ENCODE peak calls at places on chromosomes 7 and 10, in nine cellular contexts. L, C, Z, Q, T, I, E, N and K are unnamed samples. For H3K9me3, the result is how much of the 10 kb centered on the place peaks cover.

GRCh38 chr7:21767300-21767900 is 178.3 kb downstream of the CDCA7L start:
- DNase-seq in I (no peak), E (peak), N (peak), Z (no peak), L (no peak), C (peak), Q (no peak), T (no peak), K (no peak)

GRCh38 chr7:30117886-30118285 is 16.9 kb upstream of the MTURN start:
- DNase-seq in Q (no peak), N (no peak), L (no peak), C (no peak), Z (no peak), T (no peak), E (no peak), I (no peak), K (no peak)

GRCh38 chr10:34172936-34173533 is 642.1 kb downstream of the PARD3 start:
- DNase-seq in L (no peak), C (no peak), Z (no peak), I (no peak), N (no peak), E (no peak), Q (no peak), T (no peak), K (no peak)

GRCh38 chr10:31457858-31458257 is 138.8 kb downstream of the ZEB1 start:
- DNase-seq in T (no peak), I (no peak), N (no peak), E (no peak), C (no peak), Q (no peak), L (no peak), Z (no peak), K (no peak)

GRCh38 chr7:74480861-74481417 is 27.2 kb downstream of the GTF2IRD1 start:
- DNase-seq in T (peak), L (peak), N (peak), Z (peak), C (peak), Q (no peak), I (no peak), E (peak), K (peak)

GRCh38 chr10:52314822-52315552 is 906 bp downstream of the DKK1 start:
- DNase-seq in E (no peak), Z (no peak), C (peak), T (no peak), Q (no peak), I (no peak), L (no peak), N (no peak), K (peak)

GRCh38 chr10:79269969-79270368 is 77.3 kb upstream of the PPIF start:
- DNase-seq in I (no peak), L (no peak), Z (no peak), N (no peak), T (no peak), Q (no peak), C (no peak), E (no peak), K (no peak)

GRCh38 chr10:26637521-26638275 is 59.8 kb upstream of the PDSS1 start:
- DNase-seq in Z (no peak), L (no peak), T (no peak), I (no peak), C (no peak), N (no peak), E (no peak), Q (no peak), K (no peak)

GRCh38 chr10:36591436-36591835 is 534.0 kb upstream of the ANKRD30A start:
- DNase-seq in N (no peak), Z (no peak), E (no peak), I (no peak), Q (no peak), C (no peak), L (no peak), T (no peak), K (no peak)

GRCh38 chr7:19146699-19147098 is 1.5 kb upstream of the FERD3L start:
- DNase-seq in I (no peak), Q (no peak), L (no peak), T (no peak), N (no peak), Z (no peak), C (peak), E (no peak), K (no peak)

GRCh38 chr7:29370531-29371314 is 176.1 kb downstream of the CHN2 start:
- DNase-seq in T (no peak), L (peak), E (no peak), Z (no peak), Q (no peak), I (no peak), C (peak), N (peak), K (no peak)

GRCh38 chr7:150379590-150380379 is 655 bp downstream of the ZNF775 start:
- DNase-seq in Z (no peak), I (no peak), C (no peak), L (no peak), Q (no peak), T (peak), N (no peak), E (no peak), K (peak)

GRCh38 chr10:94397549-94398370 is 4.6 kb upstream of the TBC1D12 start:
- DNase-seq in E (no peak), C (no peak), N (no peak), Z (no peak), L (no peak), T (no peak), I (no peak), Q (no peak), K (no peak)

GRCh38 chr7:121006731-121007315 is 18.3 kb downstream of the CPED1 start:
- DNase-seq in Q (no peak), N (no peak), E (no peak), L (no peak), I (no peak), Z (no peak), T (no peak), C (no peak), K (no peak)

GRCh38 chr10:10986606-10987005 is 31.1 kb upstream of the CELF2 start:
- DNase-seq in C (no peak), L (no peak), N (no peak), Q (no peak), T (no peak), E (no peak), Z (no peak), I (no peak), K (no peak)

GRCh38 chr10:60224129-60224705 is 165.5 kb downstream of the ANK3 start:
- DNase-seq in E (no peak), Q (no peak), C (no peak), I (no peak), T (no peak), N (no peak), Z (no peak), L (no peak), K (no peak)

GRCh38 chr7:103712991-103713778 is 267.2 kb upstream of the SLC26A5 start:
- DNase-seq in N (no peak), E (no peak), T (no peak), C (no peak), I (no peak), Q (no peak), Z (no peak), L (no peak), K (no peak)

GRCh38 chr10:131874991-131875451 is 25.8 kb upstream of the PPP2R2D start:
- DNase-seq in Z (peak), N (peak), L (peak), T (peak), I (peak), Q (no peak), C (peak), E (peak), K (peak)

GRCh38 chr7:155466142-155466813 is 8.3 kb downstream of the EN2 start:
- DNase-seq in L (no peak), Q (no peak), I (no peak), C (no peak), Z (no peak), T (no peak), E (no peak), N (no peak), K (no peak)

GRCh38 chr7:47402941-47403340 is 179.0 kb downstream of the TNS3 start:
- DNase-seq in C (no peak), Q (no peak), T (peak), N (no peak), Z (no peak), L (no peak), E (no peak), I (no peak), K (no peak)

GRCh38 chr7:143379607-143380263 is 1.4 kb upstream of the ZYX start:
- DNase-seq in C (no peak), T (no peak), E (no peak), Z (no peak), I (no peak), L (no peak), Q (no peak), N (no peak), K (no peak)

GRCh38 chr7:84422790-84423189 is 228.2 kb upstream of the SEMA3A start:
- DNase-seq in L (no peak), Q (no peak), Z (no peak), I (no peak), T (no peak), C (no peak), E (no peak), N (no peak), K (no peak)

GRCh38 chr10:70557876-70558275 is 44.7 kb downstream of the PRF1 start:
- DNase-seq in N (no peak), E (no peak), C (no peak), Q (no peak), L (no peak), Z (peak), T (peak), I (no peak), K (peak)

GRCh38 chr7:127114739-127115265 is 137.9 kb downstream of the GRM8 start:
- DNase-seq in T (no peak), E (no peak), L (no peak), N (no peak), I (no peak), Q (no peak), C (no peak), Z (no peak), K (no peak)

DNA sequence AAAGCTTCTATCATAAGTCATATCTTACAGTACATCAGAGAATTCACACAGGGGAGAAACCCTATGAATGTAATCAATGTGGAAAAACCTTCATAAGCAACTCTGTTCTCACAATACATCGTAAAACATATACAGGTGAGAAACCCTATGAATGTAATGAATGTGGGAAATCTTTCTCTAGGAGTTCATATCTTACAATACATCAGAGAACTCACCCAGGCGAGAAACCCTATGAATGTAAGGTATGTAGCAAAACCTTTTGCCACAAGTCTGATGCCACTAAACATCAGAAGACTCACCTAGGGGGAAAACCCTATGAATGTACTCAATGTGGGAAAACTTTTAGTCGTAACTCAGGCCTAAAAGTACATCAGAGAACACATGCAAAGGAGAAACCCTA is 38.3 kb upstream of the ZNF248 start:
- DNase-seq in C (no peak), Q (no peak), Z (no peak), E (no peak), L (no peak), N (no peak), I (no peak), T (no peak), K (no peak)
- H3K9me3 ChIP-seq in C (under half), Q (under half), Z (half or more), E (half or more), L (under half), N (under half), I (under half), T (under half), K (under half)

GRCh38 chr7:2701832-2702593 is 14.0 kb downstream of the AMZ1 start:
- DNase-seq in T (no peak), L (peak), Z (peak), N (peak), I (no peak), C (no peak), Q (no peak), E (peak), K (peak)
- H3K27ac ChIP-seq in T (no peak), L (no peak), Z (no peak), N (no peak), I (no peak), C (no peak), Q (no peak), E (no peak), K (no peak)

DNA sequence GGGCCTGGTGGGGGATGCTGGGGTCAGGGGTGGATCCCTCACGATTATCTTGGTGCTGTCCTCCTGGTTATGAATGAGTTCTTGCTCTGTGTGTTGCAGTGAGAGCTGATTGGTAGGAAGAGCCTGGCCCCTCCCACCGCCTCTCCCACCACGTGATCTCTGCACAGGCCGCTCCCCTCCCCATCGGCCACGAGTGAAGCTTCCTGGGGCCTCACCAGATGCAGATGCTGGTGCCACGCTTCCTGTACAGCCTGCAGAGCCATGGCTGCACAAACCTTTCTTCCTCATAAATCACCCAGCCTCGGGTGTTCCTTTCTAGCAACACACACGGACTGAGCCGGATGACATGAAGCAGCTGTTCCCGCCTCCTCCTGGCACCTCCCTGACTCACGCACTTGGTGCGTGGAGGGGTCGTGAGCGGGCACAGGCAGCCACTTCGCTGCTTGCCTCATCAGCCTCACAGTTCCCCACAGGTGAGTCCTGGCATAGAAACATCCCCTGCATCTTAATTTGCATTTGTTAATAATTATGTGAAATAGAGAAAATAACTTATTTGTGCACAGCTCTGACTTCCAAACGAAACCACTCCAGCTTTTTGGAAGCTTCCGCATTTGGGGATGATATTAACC is 210.8 kb downstream of the ADARB2 start:
- DNase-seq in L (no peak), Q (no peak), N (no peak), I (no peak), E (no peak), Z (no peak), C (no peak), T (no peak), K (no peak)
- H3K9me3 ChIP-seq in L (under half), Q (under half), N (under half), I (under half), E (under half), Z (under half), C (under half), T (under half), K (under half)

GRCh38 chr10:63413429-63413828 is 52.3 kb downstream of the JMJD1C start:
- DNase-seq in I (no peak), L (no peak), Q (no peak), C (no peak), E (no peak), T (no peak), Z (no peak), N (no peak), K (no peak)

GRCh38 chr10:63414481-63415260 is 51.1 kb downstream of the JMJD1C start:
- DNase-seq in Q (no peak), E (no peak), N (no peak), Z (no peak), C (peak), T (no peak), I (no peak), L (no peak), K (no peak)

GRCh38 chr10:63416376-63416775 is 49.4 kb downstream of the JMJD1C start:
- DNase-seq in E (no peak), T (no peak), Z (no peak), Q (no peak), C (no peak), N (no peak), I (no peak), L (no peak), K (no peak)

GRCh38 chr10:63412304-63412703 is 53.5 kb downstream of the JMJD1C start:
- DNase-seq in N (no peak), T (no peak), C (no peak), E (no peak), Q (no peak), L (no peak), I (no peak), Z (no peak), K (no peak)

GRCh38 chr10:63415635-63416244 is 50.0 kb downstream of the JMJD1C start:
- DNase-seq in Z (no peak), Q (no peak), E (no peak), N (no peak), C (no peak), T (no peak), L (no peak), I (no peak), K (no peak)
- H3K27ac ChIP-seq in Z (peak), Q (no peak), E (no peak), N (no peak), C (peak), T (no peak), L (no peak), I (no peak), K (no peak)

GRCh38 chr10:82234173-82234572 is 359.2 kb downstream of the NRG3 start:
- DNase-seq in Q (no peak), C (no peak), E (no peak), Z (no peak), I (no peak), L (no peak), T (no peak), N (no peak), K (no peak)
- H3K9me3 ChIP-seq in Q (under half), C (under half), E (under half), Z (under half), I (under half), L (under half), T (under half), N (under half), K (under half)

GRCh38 chr10:46092523-46093195 is 46.6 kb upstream of the MSMB start:
- DNase-seq in Z (no peak), T (no peak), L (no peak), N (no peak), Q (no peak), E (no peak), I (no peak), C (no peak), K (no peak)

GRCh38 chr10:46094931-46095755 is 49.1 kb upstream of the MSMB start:
- DNase-seq in Z (no peak), L (no peak), C (no peak), I (peak), N (no peak), Q (no peak), T (no peak), E (no peak), K (no peak)

GRCh38 chr10:46096426-46096825 is 50.4 kb upstream of the MSMB start:
- DNase-seq in L (no peak), C (no peak), E (no peak), T (no peak), Q (no peak), I (no peak), N (no peak), Z (no peak), K (no peak)

GRCh38 chr10:46091834-46092522 is 45.9 kb upstream of the MSMB start:
- DNase-seq in T (no peak), I (peak), C (no peak), L (no peak), N (no peak), Z (no peak), Q (no peak), E (no peak), K (no peak)

GRCh38 chr10:46094197-46094500 is 48.1 kb upstream of the MSMB start:
- DNase-seq in I (no peak), L (no peak), C (no peak), Z (no peak), Q (no peak), T (no peak), E (no peak), N (no peak), K (no peak)
- H3K27ac ChIP-seq in I (peak), L (no peak), C (no peak), Z (no peak), Q (no peak), T (no peak), E (no peak), N (no peak), K (no peak)

DNA sequence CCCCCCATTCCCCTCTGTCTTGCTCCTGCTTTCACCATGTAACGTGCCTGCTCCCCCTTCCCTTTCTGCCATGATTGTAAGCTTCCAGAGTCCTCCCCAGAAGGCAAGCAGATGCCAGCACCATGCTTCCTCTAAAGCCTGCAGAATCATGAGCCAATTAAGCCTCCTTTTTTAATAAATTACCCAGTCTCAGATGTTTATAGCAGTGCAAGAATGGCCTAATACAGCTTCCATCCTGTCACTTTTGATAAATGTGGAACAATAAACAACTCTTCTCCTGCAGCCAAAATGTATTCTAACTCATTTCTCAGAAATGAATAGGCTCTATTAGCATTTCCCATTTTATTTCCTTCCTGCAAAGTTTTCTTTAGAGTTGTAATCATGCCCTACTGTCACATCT is 43.4 kb downstream of the C7orf25 start:
- DNase-seq in N (no peak), C (no peak), Z (no peak), T (no peak), Q (no peak), I (no peak), E (no peak), L (no peak), K (no peak)
- H3K9me3 ChIP-seq in N (under half), C (under half), Z (under half), T (under half), Q (under half), I (under half), E (under half), L (under half), K (under half)

GRCh38 chr10:112525215-112525614 is 78.2 kb downstream of the VTI1A start:
- DNase-seq in E (no peak), T (no peak), N (no peak), I (no peak), C (no peak), Q (no peak), Z (no peak), L (no peak), K (no peak)
- H3K27ac ChIP-seq in E (no peak), T (no peak), N (no peak), I (no peak), C (no peak), Q (no peak), Z (no peak), L (no peak), K (no peak)